ENCODE peak calls at places on chromosomes 4 and X, in five cellular contexts. A is heart left ventricle; M is cardiac muscle cell; X is neural progenitor cell; G is naive thymus-derived CD4-positive, alpha-beta T cell. R is an unnamed sample. For H3K4me1, the result is how much of the 10 kb centered on the place peaks cover.

GRCh38 chr4:90171491-90171890 is 44.3 kb downstream of the CCSER1 start:
- DNase-seq in A (no peak), M (no peak), X (no peak), G (no peak), R (no peak)

GRCh38 chr4:122700178-122700725 is 32.3 kb upstream of the BBS12 start:
- DNase-seq in A (peak), M (peak), X (no peak), G (no peak), R (peak)

GRCh38 chrX:26851981-26852380 is 611.2 kb downstream of the PPP4R3C start:
- DNase-seq in A (no peak), M (peak), X (peak), G (no peak), R (no peak)

GRCh38 chrX:69535661-69536060 is 31.5 kb downstream of the NALF2 start:
- DNase-seq in A (no peak), M (no peak), X (no peak), G (no peak), R (no peak)

GRCh38 chr4:48578132-48578964 is 88.3 kb downstream of the ZAR1 start:
- DNase-seq in A (peak), M (peak), X (peak), G (peak), R (peak)

GRCh38 chrX:67523002-67523711 is 20.7 kb upstream of the AR start:
- DNase-seq in A (no peak), M (no peak), X (no peak), G (no peak), R (no peak)

GRCh38 chr4:105714071-105714521 is 5.5 kb downstream of the GSTCD start:
- DNase-seq in A (no peak), M (no peak), X (no peak), G (no peak), R (no peak)

GRCh38 chrX:33252306-33252825 is 41.0 kb upstream of the DMD start:
- DNase-seq in A (no peak), M (no peak), X (no peak), G (no peak), R (no peak)

GRCh38 chrX:103446665-103447302 is 70.4 kb downstream of the BEX3 start:
- DNase-seq in A (no peak), M (no peak), X (peak), G (peak), R (no peak)

GRCh38 chrX:137166591-137166990 is 132.8 kb upstream of the GPR101 start:
- DNase-seq in A (no peak), M (peak), X (peak), G (no peak), R (no peak)

GRCh38 chr4:137674066-137674465 is 141.8 kb upstream of the PCDH18 start:
- DNase-seq in A (no peak), M (no peak), X (no peak), G (no peak), R (no peak)

GRCh38 chr4:40842318-40842717 is 92.6 kb downstream of the NSUN7 start:
- DNase-seq in A (no peak), M (no peak), X (no peak), G (no peak), R (no peak)

GRCh38 chrX:16479206-16479869 is 170.6 kb upstream of the S100G start:
- DNase-seq in A (no peak), M (no peak), X (no peak), G (no peak), R (no peak)

GRCh38 chrX:23805379-23805778 is 22.4 kb downstream of the SAT1 start:
- DNase-seq in A (no peak), M (no peak), X (no peak), G (no peak), R (no peak)

GRCh38 chrX:47171996-47172395 is 21.6 kb upstream of the UBA1 start:
- DNase-seq in A (no peak), M (no peak), X (no peak), G (no peak), R (no peak)

GRCh38 chrX:11470231-11470630 is 177.0 kb downstream of the AMELX start:
- DNase-seq in A (no peak), M (no peak), X (no peak), G (no peak), R (no peak)

GRCh38 chr4:5435823-5436222 is 272.5 kb downstream of the EVC2 start:
- DNase-seq in A (no peak), M (no peak), X (no peak), G (no peak), R (no peak)

GRCh38 chrX:40792433-40792832 is 57.1 kb upstream of the MED14 start:
- DNase-seq in A (no peak), M (no peak), X (no peak), G (no peak), R (no peak)

GRCh38 chr4:2291705-2292651 is 30.1 kb upstream of the MXD4 start:
- DNase-seq in A (no peak), M (no peak), X (no peak), G (no peak), R (peak)

GRCh38 chrX:2708016-2708415 is 16.9 kb downstream of the CD99 start:
- DNase-seq in A (no peak), M (no peak), X (no peak), G (no peak), R (no peak)

GRCh38 chrX:2707334-2707760 is 16.3 kb downstream of the CD99 start:
- DNase-seq in A (peak), M (no peak), X (peak), G (no peak), R (peak)

GRCh38 chrX:2705036-2705435 is 13.9 kb downstream of the CD99 start:
- DNase-seq in A (peak), M (no peak), X (no peak), G (no peak), R (no peak)

GRCh38 chrX:2703991-2704369 is 12.9 kb downstream of the CD99 start:
- DNase-seq in A (peak), M (no peak), X (no peak), G (no peak), R (no peak)

DNA sequence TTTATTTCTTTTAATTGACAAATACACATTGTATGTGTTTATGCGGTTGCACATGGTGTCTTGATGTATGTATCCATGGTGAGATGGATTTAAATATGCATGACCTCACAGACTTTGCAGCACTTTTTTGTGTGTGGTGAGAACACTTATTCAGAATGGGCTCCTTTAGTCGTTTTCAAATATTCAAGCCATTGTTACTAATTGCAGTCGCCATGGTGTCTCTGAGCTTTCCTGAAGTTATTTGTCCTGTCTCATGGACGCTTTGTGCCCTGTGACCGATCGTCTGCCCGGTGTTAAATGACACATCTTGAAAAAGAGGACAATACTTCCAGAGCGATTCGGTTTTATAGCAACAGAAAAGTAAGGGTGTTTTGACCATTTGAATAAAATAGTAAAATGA is 14.4 kb downstream of the CD99 start:
- DNase-seq in A (no peak), M (no peak), X (no peak), G (no peak), R (no peak)
- H3K4me1 ChIP-seq in A (half or more), M (half or more), X (under half), G (half or more), R (under half)

DNA sequence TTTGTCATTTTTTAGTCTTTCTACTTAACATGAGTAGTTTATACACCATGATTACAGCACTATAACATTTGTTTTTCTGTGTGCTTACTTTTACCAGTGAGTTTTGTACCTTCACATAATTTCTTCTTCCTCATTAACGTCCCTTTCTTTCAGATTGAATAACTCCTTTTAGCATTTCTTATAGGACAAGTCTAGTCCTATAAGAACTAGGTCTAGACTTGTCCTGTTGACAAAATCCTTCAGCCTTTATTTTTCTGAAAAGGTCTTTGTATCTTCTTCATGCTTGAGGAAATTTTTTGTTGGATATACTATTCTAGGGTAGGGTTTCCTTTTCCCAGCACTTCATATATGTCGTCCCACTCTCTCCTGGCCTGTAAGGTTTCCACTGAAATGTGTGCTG is 253.3 kb upstream of the ARHGAP24 start:
- DNase-seq in A (no peak), M (no peak), X (no peak), G (no peak), R (no peak)
- H3K4me1 ChIP-seq in A (under half), M (under half), X (under half), G (under half), R (under half)

GRCh38 chr4:8263397-8263796 is 6.2 kb upstream of the HTRA3 start:
- DNase-seq in A (no peak), M (no peak), X (no peak), G (no peak), R (no peak)

GRCh38 chr4:8259743-8260430 is 9.7 kb upstream of the HTRA3 start:
- DNase-seq in A (no peak), M (no peak), X (no peak), G (no peak), R (no peak)

GRCh38 chr4:8260656-8261111 is 8.9 kb upstream of the HTRA3 start:
- DNase-seq in A (no peak), M (peak), X (no peak), G (no peak), R (peak)

GRCh38 chr4:8262637-8263322 is 6.8 kb upstream of the HTRA3 start:
- DNase-seq in A (no peak), M (no peak), X (peak), G (no peak), R (no peak)

GRCh38 chr4:8261851-8262535 is 7.6 kb upstream of the HTRA3 start:
- DNase-seq in A (no peak), M (no peak), X (no peak), G (no peak), R (no peak)
- H3K4me1 ChIP-seq in A (under half), M (under half), X (under half), G (under half), R (under half)

GRCh38 chr4:158782539-158783360 is 13.9 kb downstream of the FNIP2 start:
- DNase-seq in A (no peak), M (peak), X (no peak), G (no peak), R (no peak)
- H3K4me1 ChIP-seq in A (under half), M (half or more), X (under half), G (under half), R (half or more)

GRCh38 chr4:168769416-168769815 is 240.6 kb downstream of the CBR4 start:
- DNase-seq in A (no peak), M (no peak), X (no peak), G (no peak), R (no peak)
- H3K4me1 ChIP-seq in A (under half), M (under half), X (under half), G (under half), R (under half)